ENCODE peak calls at places on chromosomes 7 and 10, in ten cellular contexts. E, F, C, J, Y, X, P, I, L and W are unnamed samples.

GRCh38 chr7:155603190-155603857 is 41.1 kb upstream of the RBM33 start:
- DNase-seq in E (no peak), F (no peak), C (no peak), J (no peak), Y (no peak), X (no peak), P (no peak), I (no peak), L (no peak), W (no peak)

GRCh38 chr10:70053212-70053895 is 708 bp downstream of the MACROH2A2 start:
- DNase-seq in E (no peak), F (no peak), C (peak; percentile 23), J (no peak), Y (peak; percentile 50), X (no peak), P (no peak), I (no peak), L (no peak), W (peak; percentile 21)

GRCh38 chr10:128498746-128499145 is 372.5 kb upstream of the MKI67 start:
- DNase-seq in E (no peak), F (no peak), C (no peak), J (no peak), Y (no peak), X (no peak), P (no peak), I (no peak), L (no peak), W (no peak)

GRCh38 chr7:148620749-148621372 is 30.3 kb downstream of the C7orf33 start:
- DNase-seq in E (no peak), F (no peak), C (no peak), J (no peak), Y (peak; percentile 10), X (no peak), P (no peak), I (no peak), L (no peak), W (no peak)

GRCh38 chr10:5033061-5033770 is 29.6 kb upstream of the AKR1C2 start:
- DNase-seq in E (peak; percentile 82), F (no peak), C (peak; percentile 36), J (no peak), Y (no peak), X (no peak), P (no peak), I (no peak), L (no peak), W (no peak)

GRCh38 chr10:101995451-101996063 is 60.4 kb downstream of the ARMH3 start:
- DNase-seq in E (peak; percentile 69), F (no peak), C (peak; percentile 35), J (no peak), Y (peak; percentile 32), X (no peak), P (no peak), I (no peak), L (no peak), W (no peak)

GRCh38 chr10:96833220-96834001 is 1.3 kb downstream of the LCOR start:
- DNase-seq in E (peak; percentile 23), F (peak; percentile 46), C (peak; percentile 35), J (no peak), Y (peak; percentile 10), X (no peak), P (peak; percentile 19), I (no peak), L (peak; percentile 27), W (peak; percentile 27)

GRCh38 chr7:116211006-116211912 is 920 bp downstream of the TES start:
- DNase-seq in E (peak; percentile 91), F (no peak), C (peak; percentile 91), J (peak; percentile 85), Y (peak; percentile 90), X (no peak), P (peak; percentile 89), I (peak; percentile 87), L (peak; percentile 11), W (peak; percentile 61)

GRCh38 chr10:119364941-119365340 is 157.6 kb downstream of the GRK5 start:
- DNase-seq in E (peak; percentile 44), F (peak; percentile 22), C (peak; percentile 54), J (no peak), Y (no peak), X (no peak), P (no peak), I (no peak), L (no peak), W (peak; percentile 30)

GRCh38 chr10:94286898-94287297 is 75.8 kb downstream of the NOC3L start:
- DNase-seq in E (no peak), F (no peak), C (no peak), J (no peak), Y (no peak), X (no peak), P (no peak), I (no peak), L (no peak), W (peak; percentile 11)

GRCh38 chr10:76035728-76036409 is 604.4 kb downstream of the LRMDA start:
- DNase-seq in E (no peak), F (no peak), C (no peak), J (no peak), Y (no peak), X (no peak), P (no peak), I (no peak), L (no peak), W (no peak)

GRCh38 chr7:92244803-92245486 is 769 bp downstream of the KRIT1 start:
- DNase-seq in E (peak; percentile 25), F (no peak), C (peak; percentile 8), J (no peak), Y (no peak), X (no peak), P (peak; percentile 25), I (no peak), L (no peak), W (peak; percentile 54)